ENCODE peak calls at places on chromosomes 6 and 20, in six cellular contexts. C is H1, Q is K562, T is HepG2, S is GM12878, Y is GM12891. G is an unnamed sample.

GRCh38 chr20:25000268-25000801 is 7.8 kb upstream of the APMAP start:
- DNase-seq in C (no peak), Q (no peak), T (no peak), S (no peak), Y (no peak), G (no peak)

GRCh38 chr20:58494923-58495622 is 20.1 kb downstream of the APCDD1L start:
- DNase-seq in C (no peak), Q (no peak), T (no peak), S (no peak), Y (no peak), G (no peak)

GRCh38 chr6:131660195-131660594 is 23.1 kb downstream of the ENPP3 start:
- DNase-seq in C (no peak), Q (no peak), T (no peak), S (no peak), Y (no peak), G (no peak)

GRCh38 chr6:64409948-64410347 is 774.3 kb downstream of the PHF3 start:
- DNase-seq in C (no peak), Q (no peak), T (no peak), S (no peak), Y (no peak), G (no peak)

GRCh38 chr20:9160341-9160740 is 91.5 kb downstream of the PLCB4 start:
- DNase-seq in C (no peak), Q (no peak), T (no peak), S (no peak), Y (no peak), G (no peak)

GRCh38 chr6:39389372-39389767 is 66.9 kb upstream of the KCNK16 start:
- DNase-seq in C (no peak), Q (no peak), T (no peak), S (no peak), Y (no peak), G (no peak)

GRCh38 chr6:169048185-169048584 is 205.5 kb downstream of the THBS2 start:
- DNase-seq in C (no peak), Q (no peak), T (no peak), S (no peak), Y (no peak), G (no peak)

GRCh38 chr6:35638679-35639078 is 50.0 kb downstream of the FKBP5 start:
- DNase-seq in C (no peak), Q (no peak), T (no peak), S (no peak), Y (no peak), G (no peak)

GRCh38 chr20:9617062-9617461 is 102.7 kb downstream of the LAMP5 start:
- DNase-seq in C (no peak), Q (peak; percentile 32), T (peak; percentile 67), S (no peak), Y (no peak), G (no peak)

GRCh38 chr6:24859608-24860007 is 60.9 kb upstream of the ARMH2 start:
- DNase-seq in C (no peak), Q (no peak), T (no peak), S (no peak), Y (no peak), G (no peak)

GRCh38 chr20:47790032-47790965 is 5.0 kb upstream of the SULF2 start:
- DNase-seq in C (no peak), Q (no peak), T (no peak), S (no peak), Y (no peak), G (no peak)

GRCh38 chr6:27547157-27548075 is 74.5 kb upstream of the ZNF184 start:
- DNase-seq in C (no peak), Q (peak; percentile 48), T (peak; percentile 67), S (peak; percentile 59), Y (no peak), G (no peak)

GRCh38 chr20:46999821-47000465 is 105.3 kb downstream of the EYA2 start:
- DNase-seq in C (no peak), Q (no peak), T (no peak), S (no peak), Y (no peak), G (no peak)

GRCh38 chr6:14381225-14381887 is 263.8 kb downstream of the CD83 start:
- DNase-seq in C (no peak), Q (no peak), T (no peak), S (no peak), Y (no peak), G (no peak)

GRCh38 chr6:88586371-88587157 is 376.9 kb downstream of the RNGTT start:
- DNase-seq in C (no peak), Q (no peak), T (no peak), S (no peak), Y (no peak), G (no peak)

GRCh38 chr6:161418458-161418945 is 144.6 kb upstream of the AGPAT4 start:
- DNase-seq in C (no peak), Q (peak; percentile 57), T (peak; percentile 56), S (no peak), Y (peak; percentile 32), G (no peak)

GRCh38 chr6:293185-294174 is 1.2 kb downstream of the DUSP22 start:
- DNase-seq in C (no peak), Q (no peak), T (no peak), S (no peak), Y (no peak), G (no peak)

GRCh38 chr20:41405436-41405835 is 38.8 kb upstream of the EMILIN3 start:
- DNase-seq in C (no peak), Q (no peak), T (no peak), S (no peak), Y (no peak), G (no peak)

GRCh38 chr6:32963870-32964269 is 4.5 kb upstream of the BRD2 start:
- DNase-seq in C (no peak), Q (no peak), T (no peak), S (no peak), Y (no peak), G (no peak)

GRCh38 chr6:157443066-157443800 is 62.2 kb downstream of the ZDHHC14 start:
- DNase-seq in C (no peak), Q (no peak), T (no peak), S (peak; percentile 80), Y (no peak), G (no peak)

GRCh38 chr6:8131265-8131897 is 29.0 kb upstream of the EEF1E1 start:
- DNase-seq in C (peak; percentile 31), Q (peak; percentile 58), T (peak; percentile 77), S (no peak), Y (no peak), G (no peak)

GRCh38 chr6:158086706-158087518 is 81.2 kb downstream of the SERAC1 start:
- DNase-seq in C (no peak), Q (no peak), T (no peak), S (no peak), Y (no peak), G (no peak)

GRCh38 chr20:48898210-48898609 is 23.3 kb upstream of the ARFGEF2 start:
- DNase-seq in C (no peak), Q (no peak), T (no peak), S (no peak), Y (no peak), G (no peak)

DNA sequence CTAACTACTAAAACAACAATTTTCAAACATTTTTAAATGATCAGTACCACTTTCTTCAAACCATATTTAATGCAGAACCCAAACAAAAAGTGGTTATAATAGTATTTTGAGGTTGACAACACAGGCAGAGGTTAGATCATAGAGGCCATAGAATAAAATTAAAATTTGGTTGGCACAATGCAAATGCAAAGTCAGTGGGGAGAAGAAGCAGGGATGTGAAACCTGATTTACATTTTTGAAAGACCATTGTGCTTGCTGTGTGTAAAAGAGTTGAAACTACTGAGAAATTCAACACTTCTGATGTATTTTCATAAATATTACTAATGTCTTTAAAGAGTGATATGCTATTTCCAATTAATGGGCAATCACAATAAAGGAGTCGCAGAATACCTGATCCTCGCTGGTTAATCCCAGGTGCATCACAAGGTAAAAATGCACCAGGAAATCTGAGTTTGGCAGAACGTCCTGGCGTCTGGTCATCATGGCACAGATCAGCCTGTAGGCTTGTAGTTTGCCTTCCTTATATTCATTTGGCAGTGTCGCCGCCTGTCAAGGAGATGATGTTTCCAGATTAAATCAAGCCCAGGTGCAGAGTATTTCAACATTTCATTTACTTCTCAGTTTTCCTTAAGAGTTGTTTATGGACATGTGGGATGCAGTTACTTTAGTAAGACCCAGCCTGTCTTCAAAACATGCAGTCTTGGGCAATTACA is 141.2 kb downstream of the RALGAPA2 start:
- DNase-seq in C (no peak), Q (no peak), T (no peak), S (no peak), Y (no peak), G (no peak)
- TF ChIP-seq TAF1 in C (no peak), Q (no peak), T (no peak), S (no peak), Y (no peak), G (no peak)

DNA sequence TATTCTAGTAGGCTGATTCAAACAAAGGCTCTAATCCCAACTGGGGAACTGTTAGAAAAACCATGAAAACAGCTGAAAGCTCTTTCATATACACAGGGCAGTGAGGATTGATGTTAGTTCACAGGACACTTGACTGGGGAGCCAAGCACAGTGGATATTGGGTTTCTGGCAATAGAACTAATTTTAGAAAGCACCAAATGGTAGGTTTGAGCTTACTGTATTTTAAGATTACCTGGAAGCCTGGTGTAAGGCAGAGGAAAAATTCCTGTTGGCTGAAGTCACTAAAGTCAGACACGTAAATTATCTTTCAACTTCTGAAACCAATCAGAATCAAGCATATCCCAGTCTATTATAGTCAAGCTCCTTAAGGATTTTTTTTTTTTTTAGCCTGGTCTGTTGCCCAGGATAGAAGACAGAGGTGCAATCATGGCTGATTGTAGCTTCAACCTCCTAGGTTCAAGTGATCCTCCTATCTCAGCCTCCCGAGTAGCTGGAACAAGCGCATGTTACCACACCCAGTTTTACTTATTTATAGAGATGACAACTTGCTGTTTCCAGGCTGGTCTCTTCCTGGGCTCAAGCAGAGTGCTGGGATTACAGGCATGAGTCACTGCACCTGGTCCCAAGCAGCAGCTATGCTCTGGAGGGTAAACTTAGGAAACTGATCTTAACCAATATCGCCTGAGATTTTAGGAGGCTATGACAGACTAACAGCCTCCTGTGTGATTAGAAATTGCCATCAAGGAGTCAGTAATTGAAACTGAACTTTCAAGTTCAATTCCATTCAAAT is 32.5 kb upstream of the SYNCRIP start:
- DNase-seq in C (no peak), Q (no peak), T (no peak), S (no peak), Y (no peak), G (no peak)
- TF ChIP-seq POLR2A in C (peak; percentile 86), Q (peak; percentile 61), T (no peak), S (peak; percentile 41), Y (peak; percentile 64), G (peak; percentile 60)

GRCh38 chr6:143196525-143197225 is 136.0 kb downstream of the AIG1 start:
- DNase-seq in C (no peak), Q (no peak), T (no peak), S (no peak), Y (no peak), G (no peak)
- TF ChIP-seq TAF1 in C (no peak), Q (no peak), T (no peak), S (no peak), Y (no peak), G (no peak)

GRCh38 chr20:57473246-57474042 is 51.5 kb downstream of the CTCFL start:
- DNase-seq in C (no peak), Q (no peak), T (no peak), S (peak; percentile 68), Y (peak; percentile 68), G (peak; percentile 63)

GRCh38 chr20:57470666-57471495 is 54.1 kb downstream of the CTCFL start:
- DNase-seq in C (no peak), Q (no peak), T (no peak), S (no peak), Y (no peak), G (no peak)

GRCh38 chr20:57470212-57470522 is 54.8 kb downstream of the CTCFL start:
- DNase-seq in C (no peak), Q (peak; percentile 58), T (no peak), S (no peak), Y (no peak), G (no peak)

GRCh38 chr20:57469418-57470211 is 55.3 kb downstream of the CTCFL start:
- DNase-seq in C (no peak), Q (no peak), T (no peak), S (no peak), Y (no peak), G (no peak)

GRCh38 chr20:57471496-57472210 is 53.3 kb downstream of the CTCFL start:
- DNase-seq in C (no peak), Q (no peak), T (no peak), S (no peak), Y (no peak), G (no peak)
- TF ChIP-seq POLR2A in C (no peak), Q (no peak), T (no peak), S (no peak), Y (no peak), G (no peak)

G was measured in GM12892.